ENCODE peak calls at places on chromosomes 3 and 15, in six cellular contexts. E, Q, D, M, K and H are unnamed samples.
A peak's percentile ranks its signal among the peaks of the same experiment; 100 is the strongest.

GRCh38 chr3:113496924-113497323 is 18.0 kb downstream of the SPICE1 start:
- DNase-seq in E (no peak), Q (no peak), D (peak; percentile 53), M (no peak), K (no peak), H (no peak)

GRCh38 chr3:78414261-78414660 is 1353.5 kb downstream of the ROBO1 start:
- DNase-seq in E (no peak), Q (no peak), D (no peak), M (no peak), K (no peak), H (no peak)

GRCh38 chr15:85477730-85478129 is 97.3 kb downstream of the AKAP13 start:
- DNase-seq in E (no peak), Q (no peak), D (peak; percentile 86), M (no peak), K (no peak), H (no peak)

GRCh38 chr3:170690133-170690981 is 104.5 kb upstream of the SLC7A14 start:
- DNase-seq in E (no peak), Q (peak; percentile 26), D (peak; percentile 52), M (peak; percentile 53), K (peak; percentile 50), H (no peak)

GRCh38 chr15:83449928-83450501 is 2.9 kb downstream of the SH3GL3 start:
- DNase-seq in E (no peak), Q (no peak), D (no peak), M (no peak), K (no peak), H (no peak)

GRCh38 chr3:8416965-8417364 is 84.7 kb upstream of the LMCD1 start:
- DNase-seq in E (no peak), Q (no peak), D (peak; percentile 12), M (peak; percentile 53), K (no peak), H (no peak)

GRCh38 chr3:62876064-62876463 is 848 bp upstream of the CADPS start:
- DNase-seq in E (peak; percentile 81), Q (no peak), D (peak; percentile 20), M (peak; percentile 11), K (peak; percentile 80), H (no peak)

GRCh38 chr3:147838650-147839049 is 429.5 kb downstream of the ZIC1 start:
- DNase-seq in E (no peak), Q (no peak), D (peak; percentile 24), M (no peak), K (no peak), H (no peak)

GRCh38 chr15:47473857-47474256 is 243.4 kb upstream of the SEMA6D start:
- DNase-seq in E (no peak), Q (no peak), D (no peak), M (no peak), K (no peak), H (no peak)

GRCh38 chr15:95948371-95948770 is 382.1 kb upstream of the NR2F2 start:
- DNase-seq in E (no peak), Q (no peak), D (no peak), M (no peak), K (no peak), H (no peak)

GRCh38 chr3:139311557-139311956 is 32.3 kb upstream of the MRPS22 start:
- DNase-seq in E (no peak), Q (no peak), D (no peak), M (no peak), K (no peak), H (no peak)

GRCh38 chr3:179775416-179776122 is 122.7 kb downstream of the USP13 start:
- DNase-seq in E (no peak), Q (no peak), D (no peak), M (no peak), K (no peak), H (no peak)

GRCh38 chr3:72105306-72105705 is 320.4 kb upstream of the PROK2 start:
- DNase-seq in E (no peak), Q (no peak), D (no peak), M (no peak), K (no peak), H (no peak)

GRCh38 chr3:54771050-54771449 is 156.8 kb downstream of the LRTM1 start:
- DNase-seq in E (no peak), Q (no peak), D (no peak), M (no peak), K (no peak), H (no peak)

GRCh38 chr3:124907957-124908356 is 20.8 kb upstream of the ITGB5 start:
- DNase-seq in E (peak; percentile 47), Q (no peak), D (no peak), M (no peak), K (no peak), H (no peak)

GRCh38 chr3:40306336-40306735 is 3.2 kb upstream of the EIF1B start:
- DNase-seq in E (no peak), Q (no peak), D (peak; percentile 62), M (no peak), K (no peak), H (no peak)

GRCh38 chr3:194176274-194176991 is 40.5 kb downstream of the HES1 start:
- DNase-seq in E (no peak), Q (no peak), D (no peak), M (no peak), K (no peak), H (no peak)

GRCh38 chr15:49328941-49329340 is 94.1 kb upstream of the FGF7 start:
- DNase-seq in E (peak; percentile 44), Q (no peak), D (no peak), M (no peak), K (no peak), H (no peak)

GRCh38 chr15:84734794-84735479 is 13.5 kb upstream of the ZNF592 start:
- DNase-seq in E (peak; percentile 92), Q (peak; percentile 69), D (peak; percentile 63), M (peak; percentile 91), K (peak; percentile 94), H (peak; percentile 94)

GRCh38 chr3:43024183-43024865 is 45.2 kb downstream of the GASK1A start:
- DNase-seq in E (no peak), Q (peak; percentile 66), D (no peak), M (peak; percentile 85), K (no peak), H (no peak)

GRCh38 chr3:172815857-172816256 is 65.3 kb downstream of the ECT2 start:
- DNase-seq in E (no peak), Q (no peak), D (no peak), M (no peak), K (no peak), H (no peak)
- H3K36me3 ChIP-seq in E (peaks cover 48% of the 10 kb centered on the region), Q (no peaks in the 10 kb centered on the region), D (peaks cover 1% of the 10 kb centered on the region), M (peaks cover 71% of the 10 kb centered on the region), K (peaks cover 8% of the 10 kb centered on the region), H (no peaks in the 10 kb centered on the region)

GRCh38 chr3:32110233-32110760 is 3.9 kb downstream of the GPD1L start:
- DNase-seq in E (no peak), Q (no peak), D (no peak), M (no peak), K (no peak), H (no peak)
- H3K36me3 ChIP-seq in E (no peaks in the 10 kb centered on the region), Q (no peaks in the 10 kb centered on the region), D (no peaks in the 10 kb centered on the region), M (no peaks in the 10 kb centered on the region), K (no peaks in the 10 kb centered on the region), H (no peaks in the 10 kb centered on the region)

GRCh38 chr3:13009946-13010315 is 63.3 kb downstream of the IQSEC1 start:
- DNase-seq in E (no peak), Q (no peak), D (no peak), M (no peak), K (peak; percentile 23), H (no peak)
- H3K36me3 ChIP-seq in E (peaks cover 5% of the 10 kb centered on the region), Q (peaks cover 5% of the 10 kb centered on the region), D (no peaks in the 10 kb centered on the region), M (no peaks in the 10 kb centered on the region), K (no peaks in the 10 kb centered on the region), H (peaks cover 5% of the 10 kb centered on the region)

GRCh38 chr15:70056091-70056680 is 41.5 kb downstream of the TLE3 start:
- DNase-seq in E (no peak), Q (no peak), D (no peak), M (no peak), K (no peak), H (no peak)
- H3K36me3 ChIP-seq in E (peaks cover 97% of the 10 kb centered on the region), Q (peaks cover 98% of the 10 kb centered on the region), D (peaks cover 90% of the 10 kb centered on the region), M (peaks cover 90% of the 10 kb centered on the region), K (peaks cover 45% of the 10 kb centered on the region), H (peaks cover 42% of the 10 kb centered on the region)

GRCh38 chr15:42692536-42692935 is 44.4 kb downstream of the CDAN1 start:
- DNase-seq in E (no peak), Q (no peak), D (no peak), M (no peak), K (no peak), H (no peak)

GRCh38 chr15:42692997-42693396 is 43.9 kb downstream of the CDAN1 start:
- DNase-seq in E (no peak), Q (no peak), D (no peak), M (no peak), K (no peak), H (no peak)

GRCh38 chr15:42691308-42691707 is 45.6 kb downstream of the CDAN1 start:
- DNase-seq in E (no peak), Q (no peak), D (no peak), M (peak; percentile 7), K (no peak), H (no peak)

GRCh38 chr15:42693496-42693895 is 43.4 kb downstream of the CDAN1 start:
- DNase-seq in E (no peak), Q (no peak), D (no peak), M (no peak), K (no peak), H (no peak)

DNA sequence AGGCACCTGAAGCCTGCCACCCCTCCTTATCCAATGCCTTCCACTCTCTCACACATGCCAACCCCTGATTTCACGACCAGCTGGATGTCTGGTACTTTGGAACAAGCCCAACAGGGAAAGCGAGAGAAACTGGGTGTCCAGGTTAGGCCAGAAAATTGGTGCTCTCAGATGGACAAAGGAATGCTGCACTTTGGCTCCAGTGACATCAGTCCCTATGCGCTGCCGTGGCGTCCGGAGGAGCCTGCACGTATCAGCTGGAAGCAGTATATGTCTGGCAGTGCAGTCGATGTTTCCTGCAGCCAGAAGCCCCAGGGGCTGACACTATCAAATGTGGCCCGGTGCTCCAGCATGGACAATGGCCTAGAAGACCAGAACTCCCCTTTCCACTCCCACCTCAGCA is 45.2 kb downstream of the CDAN1 start:
- DNase-seq in E (no peak), Q (no peak), D (no peak), M (no peak), K (no peak), H (no peak)
- H3K36me3 ChIP-seq in E (peaks cover 65% of the 10 kb centered on the region), Q (no peaks in the 10 kb centered on the region), D (peaks cover 31% of the 10 kb centered on the region), M (no peaks in the 10 kb centered on the region), K (no peaks in the 10 kb centered on the region), H (no peaks in the 10 kb centered on the region)

DNA sequence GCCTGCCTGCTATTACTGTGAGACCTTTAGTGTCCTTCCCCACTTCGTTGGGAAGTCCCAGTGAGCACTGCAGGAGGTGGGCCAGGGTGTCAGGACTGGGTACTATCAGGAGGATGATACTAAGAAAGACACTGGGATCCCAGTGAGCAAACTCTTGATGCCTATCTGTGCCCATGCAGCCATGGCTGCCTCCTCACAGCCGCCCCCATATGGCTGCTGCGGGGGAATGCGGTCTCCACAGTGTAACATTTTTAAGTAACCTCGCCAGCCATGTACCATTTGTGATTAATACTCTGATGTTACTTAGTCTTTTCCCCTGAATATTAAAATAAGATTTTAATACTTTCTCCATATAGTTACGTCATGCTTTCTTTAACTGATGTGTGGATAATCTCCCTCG is 312.2 kb downstream of the RYR3 start:
- DNase-seq in E (no peak), Q (no peak), D (no peak), M (no peak), K (no peak), H (no peak)
- H3K36me3 ChIP-seq in E (no peaks in the 10 kb centered on the region), Q (no peaks in the 10 kb centered on the region), D (no peaks in the 10 kb centered on the region), M (no peaks in the 10 kb centered on the region), K (no peaks in the 10 kb centered on the region), H (no peaks in the 10 kb centered on the region)